ENCODE peak calls at places on chromosomes 1 and 21, in seven cellular contexts. D is GM23338, L is GM20000, W is stomach, Z is fibroblast of mammary gland, E is cardiac muscle cell, H is ascending aorta. P is an unnamed sample.

GRCh38 chr21:31611445-31611844 is 48.0 kb upstream of the SOD1 start:
- DNase-seq in D (no peak), L (no peak), W (no peak), Z (no peak), E (no peak), H (no peak), P (no peak)

GRCh38 chr1:207823880-207824566 is 72.2 kb downstream of the CD46 start:
- DNase-seq in D (peak), L (peak), W (peak), Z (peak), E (peak), H (peak), P (peak)

GRCh38 chr1:27382950-27383627 is at the start of gene CD164L2:
- DNase-seq in D (peak), L (no peak), W (peak), Z (no peak), E (no peak), H (no peak), P (peak)

GRCh38 chr1:57195436-57195941 is 228.4 kb downstream of the DAB1 start:
- DNase-seq in D (peak), L (no peak), W (no peak), Z (no peak), E (no peak), H (no peak), P (no peak)

GRCh38 chr1:53166912-53167311 is 24.5 kb upstream of the SLC1A7 start:
- DNase-seq in D (no peak), L (no peak), W (no peak), Z (no peak), E (no peak), H (peak), P (no peak)

GRCh38 chr1:44002165-44002564 is 10.8 kb downstream of the CCDC24 start:
- DNase-seq in D (no peak), L (no peak), W (no peak), Z (no peak), E (no peak), H (no peak), P (no peak)

GRCh38 chr1:172380441-172381244 is 39.8 kb upstream of the C1orf105 start:
- DNase-seq in D (no peak), L (peak), W (no peak), Z (no peak), E (peak), H (no peak), P (no peak)

GRCh38 chr1:171250263-171250662 is 2.0 kb downstream of the FMO1 start:
- DNase-seq in D (no peak), L (no peak), W (no peak), Z (no peak), E (no peak), H (no peak), P (no peak)

GRCh38 chr1:162019006-162019405 is 4.7 kb downstream of the OLFML2B start:
- DNase-seq in D (no peak), L (no peak), W (no peak), Z (peak), E (peak), H (no peak), P (peak)

GRCh38 chr1:39189592-39190041 is 14.9 kb upstream of the MACF1 start:
- DNase-seq in D (no peak), L (no peak), W (no peak), Z (no peak), E (peak), H (no peak), P (no peak)

GRCh38 chr1:217343907-217344306 is 287.0 kb downstream of the GPATCH2 start:
- DNase-seq in D (peak), L (no peak), W (no peak), Z (no peak), E (no peak), H (no peak), P (no peak)

GRCh38 chr1:6771568-6771825 is 13.8 kb upstream of the CAMTA1 start:
- DNase-seq in D (peak), L (no peak), W (no peak), Z (no peak), E (no peak), H (no peak), P (no peak)

GRCh38 chr1:25772692-25773245 is 27.2 kb upstream of the SELENON start:
- DNase-seq in D (no peak), L (no peak), W (no peak), Z (no peak), E (no peak), H (no peak), P (no peak)

GRCh38 chr1:233613252-233614172 is at the start of gene KCNK1:
- DNase-seq in D (peak), L (peak), W (peak), Z (peak), E (peak), H (peak), P (peak)

GRCh38 chr1:94285026-94285654 is 47.8 kb upstream of the ARHGAP29 start:
- DNase-seq in D (no peak), L (no peak), W (no peak), Z (peak), E (no peak), H (no peak), P (no peak)

GRCh38 chr1:43056981-43057391 is 98.3 kb upstream of the SLC2A1 start:
- DNase-seq in D (no peak), L (no peak), W (no peak), Z (peak), E (peak), H (no peak), P (no peak)

GRCh38 chr1:84969489-84970250 is 27.2 kb downstream of the MCOLN2 start:
- DNase-seq in D (no peak), L (peak), W (no peak), Z (no peak), E (no peak), H (no peak), P (no peak)

GRCh38 chr1:191065771-191066170 is 588.1 kb upstream of the BRINP3 start:
- DNase-seq in D (no peak), L (no peak), W (no peak), Z (no peak), E (no peak), H (no peak), P (no peak)

GRCh38 chr1:21818661-21819060 is 6.6 kb downstream of the LDLRAD2 start:
- DNase-seq in D (peak), L (peak), W (peak), Z (peak), E (peak), H (no peak), P (no peak)

GRCh38 chr1:25996966-25997758 is 701 bp downstream of the PAFAH2 start:
- DNase-seq in D (no peak), L (peak), W (no peak), Z (peak), E (peak), H (peak), P (no peak)

GRCh38 chr1:206859082-206859491 is 6.3 kb upstream of the IL20 start:
- DNase-seq in D (no peak), L (no peak), W (no peak), Z (no peak), E (peak), H (no peak), P (no peak)

GRCh38 chr1:231929311-231929710 is 302.7 kb downstream of the DISC1 start:
- DNase-seq in D (peak), L (no peak), W (no peak), Z (peak), E (peak), H (no peak), P (no peak)

GRCh38 chr1:92080128-92080985 is at the start of gene BTBD8:
- DNase-seq in D (peak), L (peak), W (peak), Z (peak), E (peak), H (peak), P (peak)

GRCh38 chr1:157490337-157491165 is 61.8 kb downstream of the FCRL5 start:
- DNase-seq in D (peak), L (peak), W (peak), Z (peak), E (peak), H (peak), P (peak)

GRCh38 chr1:84146375-84147032 is 2.4 kb downstream of the PRKACB start:
- DNase-seq in D (no peak), L (no peak), W (no peak), Z (peak), E (peak), H (no peak), P (no peak)

GRCh38 chr1:41790351-41790750 is 128.4 kb downstream of the HIVEP3 start:
- DNase-seq in D (no peak), L (no peak), W (no peak), Z (no peak), E (no peak), H (no peak), P (no peak)

GRCh38 chr21:33767236-33767635 is 124.9 kb downstream of the ITSN1 start:
- DNase-seq in D (no peak), L (no peak), W (no peak), Z (peak), E (no peak), H (no peak), P (no peak)

GRCh38 chr21:44085491-44086321 is 21.5 kb upstream of the PWP2 start:
- DNase-seq in D (no peak), L (no peak), W (peak), Z (no peak), E (peak), H (peak), P (no peak)

GRCh38 chr1:178581351-178581951 is 68.5 kb downstream of the TEX35 start:
- DNase-seq in D (peak), L (peak), W (no peak), Z (no peak), E (no peak), H (no peak), P (no peak)

GRCh38 chr1:221724931-221725605 is 16.8 kb downstream of the DUSP10 start:
- DNase-seq in D (no peak), L (no peak), W (no peak), Z (peak), E (peak), H (peak), P (no peak)

GRCh38 chr1:73781257-73781656 is 416.7 kb downstream of the LRRIQ3 start:
- DNase-seq in D (no peak), L (no peak), W (no peak), Z (peak), E (no peak), H (no peak), P (no peak)

GRCh38 chr1:111175349-111175748 is 25.1 kb downstream of the DENND2D start:
- DNase-seq in D (no peak), L (no peak), W (no peak), Z (no peak), E (no peak), H (no peak), P (no peak)

GRCh38 chr1:245458234-245458633 is 303.4 kb downstream of the KIF26B start:
- DNase-seq in D (no peak), L (no peak), W (no peak), Z (peak), E (peak), H (no peak), P (no peak)

DNA sequence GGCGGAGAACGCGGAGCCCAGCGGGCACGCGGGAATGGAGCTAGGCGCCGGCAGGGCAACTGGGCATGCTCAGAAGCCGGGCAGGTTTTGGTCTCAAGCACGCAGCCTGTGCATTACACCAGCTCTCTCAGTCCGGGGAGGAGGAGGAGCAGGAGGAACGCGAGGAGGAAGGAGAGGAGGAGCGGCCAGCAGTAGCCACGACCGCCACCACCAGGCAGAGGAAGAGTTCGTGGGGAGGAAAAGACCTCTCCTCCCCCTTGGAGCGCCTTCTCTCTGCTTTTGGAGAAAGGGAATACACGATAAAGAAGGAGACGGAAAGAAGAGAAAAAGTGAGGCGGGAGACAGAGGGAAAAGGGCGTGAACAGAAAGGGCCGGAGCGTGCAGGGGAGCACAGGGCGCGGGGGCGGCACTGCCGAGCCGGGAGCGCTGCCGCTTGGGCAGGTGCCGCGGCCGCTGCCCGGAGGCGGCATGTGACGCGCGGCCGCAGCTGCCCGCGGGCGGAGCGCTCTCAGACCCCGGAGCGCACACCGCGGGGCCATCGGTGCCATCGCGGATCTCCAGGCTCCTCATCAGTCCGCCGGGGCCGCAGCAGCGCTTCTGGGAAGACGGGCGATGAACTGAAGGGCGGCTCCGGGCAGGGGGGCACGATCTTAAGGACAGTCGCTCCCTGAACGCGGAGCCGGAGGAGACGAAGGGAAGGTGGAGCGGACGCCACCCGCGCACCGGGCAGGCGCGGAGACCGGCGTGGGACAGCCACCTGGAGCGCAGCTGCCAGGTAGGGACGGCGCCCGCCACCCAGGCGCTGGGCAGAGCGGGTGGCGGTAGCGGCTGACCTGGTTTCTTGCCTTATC is at the start of gene CHRM3:
- DNase-seq in D (peak), L (no peak), W (peak), Z (no peak), E (peak), H (no peak), P (peak)
- TF ChIP-seq CTCF in D (peak), L (no peak), W (no peak), Z (no peak), E (no peak), H (no peak), P (peak)

DNA sequence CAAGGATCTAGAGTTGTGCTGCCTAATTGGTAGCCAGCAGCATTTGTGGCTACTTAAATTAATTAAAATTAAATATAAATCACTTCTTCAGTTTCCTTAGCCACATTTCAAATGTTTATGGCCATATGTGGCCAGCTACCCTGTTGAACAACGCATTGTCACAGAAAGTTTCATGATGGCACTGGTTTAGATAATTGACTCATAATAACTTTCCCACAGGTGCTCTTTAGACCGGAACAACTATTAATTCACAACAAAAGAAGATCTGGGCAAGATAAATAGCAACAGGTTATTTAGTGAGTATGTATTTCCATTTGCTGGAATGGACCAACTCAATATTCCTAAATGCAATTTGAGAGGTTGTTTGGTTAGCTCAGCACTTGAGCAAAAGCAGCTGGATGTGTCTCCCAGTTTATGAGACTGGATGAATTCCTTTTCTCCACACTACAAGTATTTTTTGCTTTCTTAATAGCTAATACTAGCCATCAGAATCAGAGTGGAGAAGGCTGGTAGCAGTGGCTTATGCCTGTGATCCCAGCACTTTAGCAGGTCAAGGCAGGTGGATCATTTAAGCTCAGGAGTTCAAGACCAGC is 3.7 kb upstream of the AMIGO1 start:
- DNase-seq in D (no peak), L (no peak), W (no peak), Z (no peak), E (no peak), H (no peak), P (no peak)
- TF ChIP-seq CTCF in D (no peak), L (no peak), W (no peak), Z (no peak), E (no peak), H (no peak), P (no peak)

DNA sequence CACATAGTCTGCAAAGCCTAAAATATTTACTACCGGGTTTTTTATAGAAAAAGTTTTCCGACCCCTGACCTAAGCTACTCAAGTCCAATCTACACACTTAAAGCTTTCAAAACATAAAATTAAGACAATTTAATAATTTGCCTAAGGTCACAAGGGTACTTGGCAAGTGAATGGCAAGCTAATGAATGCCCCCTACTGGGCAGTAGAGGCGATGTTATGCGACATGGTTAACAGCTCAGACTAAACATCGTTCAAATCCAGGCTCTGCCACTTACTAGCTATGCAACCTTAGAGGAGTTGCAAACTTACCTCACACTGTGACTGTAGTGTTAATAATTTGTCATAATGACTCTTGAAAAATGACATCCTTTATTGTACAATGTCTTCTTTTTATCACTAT is 317.2 kb upstream of the NFIA start:
- DNase-seq in D (peak), L (no peak), W (peak), Z (peak), E (peak), H (no peak), P (peak)
- TF ChIP-seq CTCF in D (peak), L (peak), W (no peak), Z (peak), E (peak), H (no peak), P (peak)

DNA sequence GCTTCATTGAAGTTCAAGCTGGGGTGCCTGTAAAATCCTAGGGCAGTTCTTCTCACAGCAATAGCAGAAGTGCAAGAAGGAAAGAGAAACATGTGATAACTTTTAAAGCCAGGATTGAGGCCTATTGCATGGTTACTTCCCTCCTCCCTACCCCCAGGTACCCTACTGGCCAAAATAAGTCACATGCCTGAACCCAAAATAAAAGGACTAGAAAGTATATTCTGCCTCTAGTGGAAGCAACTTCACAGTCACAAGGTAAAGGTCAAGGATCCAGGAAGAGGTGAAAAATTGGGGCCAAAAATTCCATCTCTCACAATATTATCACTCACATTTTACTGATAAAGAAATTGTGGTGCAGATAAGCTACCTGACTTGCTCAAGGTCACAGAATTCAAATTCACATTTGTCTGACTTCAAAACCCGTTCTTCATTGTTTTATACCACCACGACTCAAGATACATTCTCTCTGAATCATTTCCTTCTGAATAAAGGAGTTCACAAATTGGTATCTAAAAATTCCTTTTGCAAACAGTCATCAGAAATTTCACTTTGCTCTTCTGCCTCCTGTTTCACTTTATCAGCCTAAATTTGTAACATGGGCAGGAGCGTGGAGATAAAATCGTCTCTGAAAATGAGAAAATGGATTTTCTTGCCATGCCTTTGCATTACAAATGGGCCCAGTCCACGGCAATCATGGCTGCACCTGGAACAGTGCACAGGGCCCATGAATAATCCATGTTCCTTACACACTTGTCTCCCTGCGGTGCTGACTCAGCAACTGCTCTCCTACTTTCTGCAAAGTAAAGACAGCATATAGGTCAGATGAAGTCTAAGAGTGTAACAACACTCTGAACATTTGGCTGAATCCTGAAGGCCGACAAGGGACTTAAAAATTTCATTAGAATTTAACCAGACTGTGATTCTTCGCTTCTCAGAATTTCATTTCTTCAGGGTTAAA is 485.3 kb upstream of the NFIA start:
- DNase-seq in D (no peak), L (no peak), W (no peak), Z (peak), E (peak), H (no peak), P (no peak)
- TF ChIP-seq CTCF in D (no peak), L (no peak), W (no peak), Z (no peak), E (peak), H (no peak), P (no peak)

GRCh38 chr1:113058861-113059441 is 14.0 kb upstream of the LRIG2 start:
- DNase-seq in D (no peak), L (no peak), W (no peak), Z (no peak), E (no peak), H (no peak), P (no peak)
- TF ChIP-seq CTCF in D (no peak), L (no peak), W (no peak), Z (no peak), E (no peak), H (no peak), P (no peak)

GRCh38 chr1:3012511-3013291 is 8.6 kb upstream of the ACTRT2 start:
- DNase-seq in D (peak), L (peak), W (peak), Z (no peak), E (peak), H (peak), P (peak)
- TF ChIP-seq CTCF in D (peak), L (peak), W (peak), Z (no peak), E (peak), H (peak), P (peak)

GRCh38 chr1:37561794-37562132 is 5.0 kb downstream of the DNALI1 start:
- DNase-seq in D (peak), L (peak), W (no peak), Z (peak), E (peak), H (no peak), P (peak)
- TF ChIP-seq CTCF in D (peak), L (peak), W (peak), Z (peak), E (peak), H (peak), P (peak)

GRCh38 chr1:64246294-64246917 is 43.0 kb downstream of the UBE2U start:
- DNase-seq in D (peak), L (peak), W (no peak), Z (peak), E (peak), H (no peak), P (no peak)

GRCh38 chr1:64248065-64248464 is 44.6 kb downstream of the UBE2U start:
- DNase-seq in D (peak), L (no peak), W (no peak), Z (no peak), E (no peak), H (no peak), P (no peak)

DNA sequence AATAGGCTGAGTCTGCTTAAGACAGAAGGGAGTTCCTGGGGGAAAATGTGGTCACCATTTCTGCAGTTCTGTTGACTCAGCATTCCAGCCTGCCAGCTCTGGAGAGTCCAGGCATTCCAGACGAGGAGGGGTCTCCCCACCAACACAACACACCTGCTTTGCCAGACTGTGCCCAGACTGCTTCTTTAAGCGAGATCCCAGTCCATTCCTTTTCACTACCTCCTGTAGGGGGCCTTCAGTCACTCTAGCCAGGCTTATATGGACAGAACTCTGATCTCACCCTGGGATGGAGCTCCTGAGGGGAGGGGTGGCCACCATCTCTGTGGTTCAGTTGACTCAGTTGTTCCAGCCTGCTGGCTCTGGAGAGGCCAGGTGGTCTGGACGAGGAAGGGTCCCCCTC is 48.5 kb downstream of the UBE2U start:
- DNase-seq in D (peak), L (no peak), W (no peak), Z (no peak), E (no peak), H (no peak), P (no peak)
- TF ChIP-seq CTCF in D (peak), L (no peak), W (no peak), Z (peak), E (peak), H (no peak), P (no peak)